ENCODE peak calls at places on chromosomes 13 and 19, in six cellular contexts. L, F, X, S, R and N are unnamed samples.

GRCh38 chr19:13172335-13173128 is 22.3 kb downstream of the IER2 start:
- DNase-seq in L (peak; percentile 95), F (peak; percentile 74), X (no peak), S (peak; percentile 67), R (peak; percentile 60), N (no peak)

GRCh38 chr13:51286135-51287002 is 53.1 kb upstream of the SERPINE3 start:
- DNase-seq in L (peak; percentile 87), F (peak; percentile 80), X (no peak), S (peak; percentile 79), R (peak; percentile 31), N (peak; percentile 16)

GRCh38 chr13:100306444-100306999 is 217.6 kb downstream of the PCCA start:
- DNase-seq in L (no peak), F (no peak), X (no peak), S (no peak), R (no peak), N (no peak)

GRCh38 chr19:17073869-17074627 is 1.2 kb downstream of the HAUS8 start:
- DNase-seq in L (no peak), F (no peak), X (no peak), S (no peak), R (no peak), N (no peak)

GRCh38 chr13:29716493-29716892 is 121.0 kb upstream of the SLC7A1 start:
- DNase-seq in L (no peak), F (no peak), X (no peak), S (no peak), R (no peak), N (no peak)

GRCh38 chr19:44602071-44602470 is 11.3 kb upstream of the IGSF23 start:
- DNase-seq in L (no peak), F (no peak), X (no peak), S (no peak), R (no peak), N (no peak)

GRCh38 chr13:110110783-110111182 is 196.2 kb downstream of the COL4A1 start:
- DNase-seq in L (no peak), F (no peak), X (no peak), S (no peak), R (no peak), N (no peak)

GRCh38 chr19:8005534-8006256 is at the start of gene ELAVL1:
- DNase-seq in L (peak; percentile 95), F (peak; percentile 98), X (peak; percentile 33), S (peak; percentile 89), R (peak; percentile 64), N (peak; percentile 57)

GRCh38 chr19:51887522-51888498 is at the start of gene ZNF577:
- DNase-seq in L (peak; percentile 92), F (peak; percentile 67), X (peak; percentile 7), S (peak; percentile 80), R (no peak), N (no peak)

GRCh38 chr13:99421271-99421670 is 80.0 kb upstream of the TM9SF2 start:
- DNase-seq in L (no peak), F (no peak), X (no peak), S (no peak), R (no peak), N (no peak)

GRCh38 chr13:36357692-36358091 is 11.5 kb upstream of the SPART start:
- DNase-seq in L (no peak), F (no peak), X (no peak), S (peak; percentile 75), R (no peak), N (no peak)

GRCh38 chr19:42276821-42277220 is 7.8 kb downstream of the CIC start:
- DNase-seq in L (no peak), F (no peak), X (no peak), S (no peak), R (no peak), N (no peak)

GRCh38 chr19:33904681-33905080 is 108.0 kb downstream of the KCTD15 start:
- DNase-seq in L (no peak), F (peak; percentile 40), X (no peak), S (no peak), R (no peak), N (no peak)
- H3K4me3 ChIP-seq in L (no peak overlapping the region), F (no peak overlapping the region), X (peak overlapping the region; percentile 69), S (no peak overlapping the region), R (no peak overlapping the region), N (no peak overlapping the region)

GRCh38 chr19:49128545-49129237 is 9.3 kb downstream of the PPFIA3 start:
- DNase-seq in L (no peak), F (no peak), X (no peak), S (no peak), R (no peak), N (no peak)

GRCh38 chr19:49126575-49126974 is 7.2 kb downstream of the PPFIA3 start:
- DNase-seq in L (no peak), F (no peak), X (no peak), S (no peak), R (no peak), N (no peak)

GRCh38 chr19:49130325-49130724 is 11.0 kb downstream of the PPFIA3 start:
- DNase-seq in L (no peak), F (no peak), X (no peak), S (no peak), R (no peak), N (no peak)

GRCh38 chr19:49129238-49129583 is 9.9 kb downstream of the PPFIA3 start:
- DNase-seq in L (no peak), F (peak; percentile 12), X (no peak), S (no peak), R (no peak), N (no peak)

DNA sequence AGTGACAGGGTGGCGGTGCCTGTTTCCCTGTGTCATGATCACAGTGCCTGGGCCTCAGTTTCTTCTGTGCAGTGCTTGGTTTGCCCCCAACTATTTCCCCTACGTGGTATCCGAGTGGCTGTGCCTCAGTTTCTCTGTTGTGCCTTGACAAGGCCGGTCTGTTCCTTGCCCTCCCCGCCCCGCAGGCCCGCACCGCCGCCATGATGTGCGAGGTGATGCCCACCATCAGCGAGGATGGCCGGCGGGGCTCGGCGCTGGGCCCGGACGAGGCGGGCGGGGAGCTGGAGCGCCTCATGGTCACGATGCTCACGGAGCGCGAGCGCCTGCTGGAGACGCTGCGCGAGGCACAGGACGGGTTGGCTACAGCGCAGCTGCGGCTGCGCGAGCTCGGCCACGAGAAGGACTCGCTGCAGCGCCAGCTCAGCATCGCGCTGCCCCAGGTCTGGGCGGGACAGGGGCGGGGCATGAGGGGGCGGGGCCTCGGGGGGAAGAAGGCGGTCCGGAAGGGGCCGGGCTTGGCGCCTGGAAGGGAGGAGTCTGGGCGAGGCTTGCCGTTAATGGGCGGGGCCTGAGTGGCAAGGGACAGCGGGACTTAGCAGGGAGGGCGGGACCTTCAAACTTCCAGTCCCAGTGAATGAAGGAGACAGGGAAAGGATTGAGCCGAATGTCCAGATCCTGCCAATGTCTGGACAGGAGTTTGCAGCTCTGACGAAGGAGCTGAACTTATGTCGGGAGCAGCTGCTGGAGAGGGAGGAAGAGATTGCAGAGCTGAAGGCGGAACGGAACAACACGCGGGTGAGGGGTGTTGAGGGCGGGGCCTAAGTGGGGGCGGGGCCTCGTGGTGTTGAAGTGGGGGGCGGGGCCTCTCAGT is 8.6 kb downstream of the PPFIA3 start:
- DNase-seq in L (peak; percentile 97), F (peak; percentile 99), X (peak; percentile 70), S (peak; percentile 94), R (peak; percentile 99), N (peak; percentile 80)
- TF ChIP-seq CTCF in L (no peak), F (peak; percentile 13), X (no peak), S (peak; percentile 42), R (peak; percentile 13), N (peak; percentile 17)

GRCh38 chr19:6671960-6672359 is 2.0 kb upstream of the TNFSF14 start:
- DNase-seq in L (no peak), F (no peak), X (no peak), S (no peak), R (no peak), N (no peak)

GRCh38 chr19:6676288-6676687 is 6.3 kb upstream of the TNFSF14 start:
- DNase-seq in L (no peak), F (no peak), X (no peak), S (no peak), R (no peak), N (no peak)

GRCh38 chr19:6677495-6677894 is 7.5 kb upstream of the TNFSF14 start:
- DNase-seq in L (no peak), F (no peak), X (no peak), S (no peak), R (no peak), N (no peak)

GRCh38 chr19:6672693-6673290 is 2.8 kb upstream of the TNFSF14 start:
- DNase-seq in L (no peak), F (no peak), X (no peak), S (no peak), R (no peak), N (no peak)

GRCh38 chr19:6674868-6675305 is 4.9 kb upstream of the TNFSF14 start:
- DNase-seq in L (no peak), F (no peak), X (no peak), S (peak; percentile 34), R (peak; percentile 33), N (peak; percentile 87)
- H3K4me3 ChIP-seq in L (no peak overlapping the region), F (no peak overlapping the region), X (no peak overlapping the region), S (no peak overlapping the region), R (no peak overlapping the region), N (peak overlapping the region; percentile 20)

GRCh38 chr13:101916758-101917474 is 464.4 kb downstream of the ITGBL1 start:
- DNase-seq in L (peak; percentile 23), F (peak; percentile 72), X (no peak), S (no peak), R (no peak), N (no peak)
- TF ChIP-seq CTCF in L (no peak), F (no peak), X (no peak), S (no peak), R (no peak), N (no peak)

GRCh38 chr13:68390987-68391386 is 1160.9 kb upstream of the PCDH9 start:
- DNase-seq in L (no peak), F (no peak), X (no peak), S (no peak), R (no peak), N (no peak)
- H3K4me3 ChIP-seq in L (no peak overlapping the region), F (no peak overlapping the region), X (no peak overlapping the region), S (no peak overlapping the region), R (no peak overlapping the region), N (no peak overlapping the region)

GRCh38 chr13:113507564-113508210 is 17.2 kb upstream of the DCUN1D2 start:
- DNase-seq in L (no peak), F (no peak), X (no peak), S (no peak), R (no peak), N (no peak)

GRCh38 chr13:113510871-113511270 is 20.4 kb upstream of the DCUN1D2 start:
- DNase-seq in L (no peak), F (no peak), X (no peak), S (no peak), R (no peak), N (no peak)

GRCh38 chr13:113506871-113507388 is 16.4 kb upstream of the DCUN1D2 start:
- DNase-seq in L (no peak), F (no peak), X (no peak), S (no peak), R (no peak), N (no peak)

GRCh38 chr13:113509989-113510388 is 19.5 kb upstream of the DCUN1D2 start:
- DNase-seq in L (no peak), F (no peak), X (no peak), S (no peak), R (no peak), N (no peak)

GRCh38 chr13:113508531-113509254 is 18.2 kb upstream of the DCUN1D2 start:
- DNase-seq in L (no peak), F (no peak), X (no peak), S (no peak), R (no peak), N (no peak)
- TF ChIP-seq CTCF in L (no peak), F (no peak), X (no peak), S (no peak), R (no peak), N (no peak)